ENCODE peak calls at places on chromosome 10, in five cellular contexts. Q is H1, J is GM12878, A is K562, K is HepG2. T is an unnamed sample.
A peak's percentile ranks its signal among the peaks of the same experiment; 100 is the strongest.

GRCh38 chr10:22978287-22978686 is 50.4 kb downstream of the ARMC3 start:
- DNase-seq in Q (no peak), J (no peak), A (no peak), K (no peak), T (no peak)

GRCh38 chr10:122499491-122499941 is 38.2 kb downstream of the HTRA1 start:
- DNase-seq in Q (no peak), J (no peak), A (no peak), K (no peak), T (no peak)

GRCh38 chr10:11881477-11882417 is 58.6 kb downstream of the PROSER2 start:
- DNase-seq in Q (no peak), J (no peak), A (peak; percentile 67), K (peak; percentile 89), T (peak; percentile 79)

GRCh38 chr10:70561051-70561450 is 41.5 kb downstream of the PRF1 start:
- DNase-seq in Q (no peak), J (no peak), A (no peak), K (no peak), T (no peak)

GRCh38 chr10:94403034-94403822 is 887 bp downstream of the TBC1D12 start:
- DNase-seq in Q (no peak), J (peak; percentile 47), A (peak; percentile 46), K (peak; percentile 76), T (peak; percentile 62)

GRCh38 chr10:127153166-127153565 is 43.2 kb downstream of the INSYN2A start:
- DNase-seq in Q (no peak), J (no peak), A (no peak), K (no peak), T (no peak)

GRCh38 chr10:70913546-70914240 is 25.3 kb upstream of the PCBD1 start:
- DNase-seq in Q (no peak), J (no peak), A (no peak), K (no peak), T (no peak)

GRCh38 chr10:97510686-97511085 is 12.0 kb downstream of the UBTD1 start:
- DNase-seq in Q (no peak), J (no peak), A (no peak), K (no peak), T (no peak)

GRCh38 chr10:72814134-72814790 is 79.3 kb upstream of the OIT3 start:
- DNase-seq in Q (no peak), J (no peak), A (no peak), K (no peak), T (no peak)

GRCh38 chr10:11511325-11511724 is 100.1 kb downstream of the USP6NL start:
- DNase-seq in Q (no peak), J (no peak), A (no peak), K (no peak), T (no peak)

GRCh38 chr10:11429439-11430052 is 181.9 kb downstream of the USP6NL start:
- DNase-seq in Q (no peak), J (no peak), A (no peak), K (no peak), T (no peak)

GRCh38 chr10:55628260-55628701 is 732.8 kb downstream of the ZWINT start:
- DNase-seq in Q (no peak), J (no peak), A (no peak), K (no peak), T (peak; percentile 71)

GRCh38 chr10:14815681-14816080 is 22.2 kb downstream of the CDNF start:
- DNase-seq in Q (no peak), J (no peak), A (no peak), K (no peak), T (no peak)

GRCh38 chr10:22550732-22551131 is 163.6 kb downstream of the PIP4K2A start:
- DNase-seq in Q (peak; percentile 36), J (no peak), A (peak; percentile 67), K (peak; percentile 40), T (peak; percentile 88)

GRCh38 chr10:114879541-114880158 is 58.1 kb downstream of the FHIP2A start:
- DNase-seq in Q (no peak), J (peak; percentile 4), A (peak; percentile 17), K (peak; percentile 17), T (peak; percentile 75)

GRCh38 chr10:28282341-28282740 is 20.5 kb downstream of the MPP7 start:
- DNase-seq in Q (no peak), J (no peak), A (no peak), K (no peak), T (no peak)

GRCh38 chr10:86944031-86944419 is 13.4 kb downstream of the MMRN2 start:
- DNase-seq in Q (no peak), J (no peak), A (no peak), K (no peak), T (no peak)

GRCh38 chr10:130018253-130018652 is 54.2 kb upstream of the EBF3 start:
- DNase-seq in Q (peak; percentile 13), J (no peak), A (no peak), K (no peak), T (no peak)

GRCh38 chr10:24929056-24929544 is 23.3 kb downstream of the PRTFDC1 start:
- DNase-seq in Q (no peak), J (peak; percentile 79), A (no peak), K (no peak), T (no peak)

GRCh38 chr10:5504146-5505072 is 5.0 kb upstream of the CALML5 start:
- DNase-seq in Q (no peak), J (no peak), A (no peak), K (no peak), T (no peak)

GRCh38 chr10:29613791-29614190 is 21.0 kb downstream of the SVIL start:
- DNase-seq in Q (no peak), J (no peak), A (no peak), K (no peak), T (no peak)

GRCh38 chr10:1627945-1628344 is 109.4 kb downstream of the ADARB2 start:
- DNase-seq in Q (no peak), J (no peak), A (no peak), K (no peak), T (no peak)

GRCh38 chr10:78909268-78909667 is 159.5 kb upstream of the ZMIZ1 start:
- DNase-seq in Q (no peak), J (no peak), A (no peak), K (no peak), T (no peak)

GRCh38 chr10:62057872-62058271 is 156.4 kb downstream of the ARID5B start:
- DNase-seq in Q (no peak), J (no peak), A (no peak), K (no peak), T (no peak)

GRCh38 chr10:62054825-62055224 is 153.3 kb downstream of the ARID5B start:
- DNase-seq in Q (no peak), J (no peak), A (no peak), K (no peak), T (no peak)

GRCh38 chr10:62057359-62057758 is 155.9 kb downstream of the ARID5B start:
- DNase-seq in Q (no peak), J (no peak), A (no peak), K (no peak), T (no peak)

GRCh38 chr10:62056660-62057059 is 155.2 kb downstream of the ARID5B start:
- DNase-seq in Q (no peak), J (no peak), A (no peak), K (no peak), T (no peak)

DNA sequence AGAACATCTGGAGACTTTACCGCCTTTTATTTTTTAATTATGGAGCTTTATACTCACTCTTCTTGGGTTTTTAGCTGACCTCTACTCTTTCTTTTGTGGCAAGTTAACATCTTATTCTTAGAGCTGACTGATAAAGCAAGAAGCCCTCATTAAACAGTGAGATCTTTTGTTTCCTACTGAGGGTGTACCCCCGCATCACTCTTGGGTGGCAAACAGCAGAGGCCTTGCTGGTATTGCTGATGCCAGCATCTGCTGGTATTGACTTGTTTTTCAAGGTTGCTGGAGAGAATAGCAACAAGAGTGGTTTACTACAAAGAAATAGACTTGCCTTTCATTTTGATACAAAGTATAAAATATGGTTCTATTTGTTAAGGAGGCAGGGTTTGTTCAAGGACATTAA is 154.7 kb downstream of the ARID5B start:
- DNase-seq in Q (no peak), J (no peak), A (no peak), K (no peak), T (no peak)
- H3K4me3 ChIP-seq in Q (no peak overlapping the region), J (no peak overlapping the region), A (no peak overlapping the region), K (no peak overlapping the region), T (no peak overlapping the region)

DNA sequence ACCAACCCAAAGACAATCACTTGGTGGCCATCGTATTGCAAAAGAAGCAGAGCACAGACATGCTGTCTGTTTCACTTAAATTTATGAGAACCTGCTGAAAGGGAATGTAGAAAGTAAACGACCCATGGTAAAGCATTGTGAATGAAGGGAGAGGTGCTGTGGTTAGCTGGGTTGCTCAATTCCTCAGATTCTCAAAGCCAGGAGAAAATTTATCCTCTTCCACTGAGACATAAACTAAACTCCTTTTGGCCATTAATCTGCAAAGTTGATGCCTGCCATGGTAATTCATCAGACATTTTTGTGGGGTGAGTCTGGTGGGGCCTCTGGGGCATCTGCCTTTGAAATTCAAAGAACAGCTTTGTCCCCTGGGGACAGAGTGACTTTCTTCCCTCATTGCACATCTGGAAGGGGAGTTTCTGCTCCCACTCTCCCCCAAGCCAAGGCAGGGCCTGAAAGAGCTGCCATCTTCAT is 951.0 kb downstream of the LRMDA start:
- DNase-seq in Q (no peak), J (no peak), A (no peak), K (no peak), T (no peak)
- TF ChIP-seq CREB1 in Q (no peak), J (no peak), A (no peak), K (no peak), T (no peak)

DNA sequence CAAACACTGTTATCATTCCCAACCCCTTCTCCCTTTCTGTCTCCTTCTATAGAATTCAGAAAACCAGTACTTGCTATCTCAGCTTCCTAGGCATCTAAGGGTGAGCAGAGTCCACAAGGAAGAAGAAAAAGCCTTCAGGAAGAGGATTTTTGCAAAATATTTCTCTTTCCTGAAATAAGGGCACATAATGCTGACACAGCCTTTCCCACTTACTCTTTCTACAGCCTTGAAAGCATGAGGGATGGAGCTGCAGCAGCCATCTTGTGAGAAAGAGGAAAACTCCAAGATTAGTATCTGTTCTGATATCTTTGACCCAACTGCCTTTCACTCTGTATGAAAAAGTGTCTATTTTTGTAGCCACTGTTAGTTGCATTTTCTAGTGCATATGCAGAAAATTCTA is 826.2 kb downstream of the KCNMA1 start:
- DNase-seq in Q (no peak), J (no peak), A (no peak), K (no peak), T (no peak)
- H3K4me3 ChIP-seq in Q (no peak overlapping the region), J (no peak overlapping the region), A (no peak overlapping the region), K (no peak overlapping the region), T (no peak overlapping the region)

DNA sequence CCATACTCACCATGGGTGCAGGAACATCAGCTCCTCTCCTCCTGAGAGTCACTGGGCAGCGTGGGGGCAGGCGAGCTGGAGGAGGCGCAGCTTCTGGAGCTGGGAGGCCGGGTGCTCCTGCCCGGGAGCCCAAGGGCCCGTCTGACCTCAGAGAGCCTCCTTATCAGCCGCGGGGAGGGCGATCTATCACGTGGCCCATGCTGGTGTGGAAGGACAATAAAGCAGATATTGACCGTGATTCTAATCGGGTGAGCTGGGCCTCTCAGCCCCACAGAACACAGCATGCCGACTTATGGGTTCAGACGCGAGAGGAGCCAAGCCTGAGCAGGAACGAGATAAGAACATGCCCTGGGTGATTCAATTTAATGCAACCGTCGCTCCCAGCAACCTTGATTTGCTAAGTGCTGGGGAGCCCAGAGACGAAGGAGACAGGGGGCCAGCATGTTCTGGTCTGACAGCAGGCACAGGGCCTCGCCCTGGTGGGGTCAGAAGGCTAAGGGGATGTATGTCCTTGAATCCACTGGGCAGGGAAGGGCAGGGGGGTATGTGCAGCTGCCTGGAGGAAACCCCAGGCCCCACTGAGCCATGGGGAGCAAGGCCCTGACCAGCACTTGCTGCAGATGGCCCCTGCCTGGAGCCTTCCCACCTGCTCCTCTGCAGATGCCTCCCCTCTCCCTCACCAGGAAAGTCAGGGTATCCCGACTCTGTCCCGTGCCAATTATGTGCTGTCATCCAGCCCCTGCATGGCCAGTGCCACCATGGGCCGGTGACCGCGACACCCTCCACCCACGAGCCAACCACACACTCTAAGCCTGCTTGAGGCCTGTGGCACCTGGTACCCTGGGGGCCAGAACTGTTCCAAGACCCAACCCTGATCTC is 95.3 kb upstream of the RET start:
- DNase-seq in Q (no peak), J (no peak), A (no peak), K (no peak), T (no peak)
- TF ChIP-seq CREB1 in Q (no peak), J (no peak), A (no peak), K (no peak), T (no peak)